ENCODE peak calls at places on chromosomes 12 and 14, in seven cellular contexts. V is activated T-cell treated with anti-CD3 and anti-CD28 coated beads, Interleukin-2, amount 50 U/mL, for 48 hours; I is HS-27A; C is Ammon's horn; K is H7; F is hepatocyte; O is globus pallidus. J is an unnamed sample.

GRCh38 chr12:100987552-100988277 is 193.1 kb downstream of the ANO4 start:
- DNase-seq in V (no peak), I (no peak), C (peak; percentile 30), O (peak; percentile 37), K (peak; percentile 54), F (peak; percentile 68), J (peak; percentile 10)

GRCh38 chr12:34294671-34295365 is 272.5 kb downstream of the ALG10 start:
- DNase-seq in O (no peak), K (no peak), V (no peak), I (no peak), F (no peak), C (no peak), J (no peak)

GRCh38 chr12:89347325-89347829 is 4.9 kb downstream of the DUSP6 start:
- DNase-seq in F (no peak), O (no peak), K (no peak), C (no peak), V (no peak), I (no peak), J (no peak)

GRCh38 chr12:58540480-58541299 is 379.6 kb downstream of the LRIG3 start:
- DNase-seq in I (no peak), K (peak; percentile 29), O (peak; percentile 84), C (peak; percentile 92), F (peak; percentile 89), V (peak; percentile 27), J (peak; percentile 44)

GRCh38 chr12:115132145-115132544 is 448.2 kb upstream of the TBX3 start:
- DNase-seq in O (no peak), I (no peak), V (no peak), K (no peak), F (no peak), C (no peak), J (peak; percentile 99)

GRCh38 chr12:69415471-69416275 is 54.5 kb upstream of the FRS2 start:
- DNase-seq in I (peak; percentile 66), C (peak; percentile 79), V (no peak), F (peak; percentile 74), O (peak; percentile 71), K (peak; percentile 44), J (peak; percentile 96)

GRCh38 chr12:1217191-1217949 is 226.3 kb downstream of the ERC1 start:
- DNase-seq in C (no peak), O (no peak), F (no peak), I (peak; percentile 89), V (no peak), K (no peak), J (no peak)

GRCh38 chr12:3150820-3151590 is 73.8 kb downstream of the TSPAN9 start:
- DNase-seq in V (no peak), C (no peak), I (peak; percentile 53), F (no peak), O (no peak), K (peak; percentile 83), J (no peak)

GRCh38 chr12:110689601-110690430 is 901 bp upstream of the HVCN1 start:
- DNase-seq in C (peak; percentile 31), K (peak; percentile 88), V (peak; percentile 68), F (peak; percentile 39), O (no peak), I (no peak), J (no peak)

GRCh38 chr14:21069388-21070082 is 569 bp upstream of the ARHGEF40 start:
- DNase-seq in V (no peak), C (peak; percentile 77), O (peak; percentile 87), K (peak; percentile 93), I (no peak), F (peak; percentile 55), J (peak; percentile 41)

GRCh38 chr12:4817813-4818212 is 91.9 kb upstream of the KCNA1 start:
- DNase-seq in C (peak; percentile 67), I (no peak), F (no peak), O (no peak), K (no peak), V (no peak), J (no peak)

GRCh38 chr12:117809509-117809908 is 159.3 kb downstream of the KSR2 start:
- DNase-seq in V (no peak), F (no peak), I (no peak), C (no peak), K (no peak), O (no peak), J (no peak)

GRCh38 chr12:100254876-100255275 is 12.0 kb downstream of the DEPDC4 start:
- DNase-seq in O (no peak), F (no peak), I (no peak), V (no peak), K (no peak), C (no peak), J (no peak)

GRCh38 chr12:53577941-53578352 is 48.2 kb downstream of the ATF7 start:
- DNase-seq in F (no peak), I (no peak), V (no peak), C (no peak), O (no peak), K (no peak), J (no peak)

GRCh38 chr14:92586001-92586947 is 72.7 kb downstream of the RIN3 start:
- DNase-seq in O (no peak), V (peak; percentile 52), I (peak; percentile 66), K (no peak), C (no peak), F (peak; percentile 52), J (peak; percentile 23)

GRCh38 chr12:56487448-56488040 is 417 bp downstream of the GLS2 start:
- DNase-seq in F (peak; percentile 74), O (no peak), C (peak; percentile 46), V (peak; percentile 50), K (peak; percentile 83), I (no peak), J (no peak)

GRCh38 chr14:35261774-35262173 is 30.4 kb upstream of the PSMA6 start:
- DNase-seq in V (no peak), K (no peak), I (no peak), O (peak; percentile 30), F (peak; percentile 5), C (no peak), J (no peak)

GRCh38 chr12:127191124-127191523 is 1075.8 kb upstream of the TMEM132C start:
- DNase-seq in C (no peak), F (no peak), I (no peak), K (no peak), V (no peak), O (no peak), J (no peak)

GRCh38 chr12:507261-507853 is 47.6 kb downstream of the B4GALNT3 start:
- DNase-seq in I (no peak), K (peak; percentile 16), F (no peak), V (no peak), C (no peak), O (no peak), J (no peak)

GRCh38 chr14:94632305-94632590 is 20.1 kb downstream of the SERPINA3 start:
- DNase-seq in I (no peak), O (no peak), V (no peak), C (no peak), F (no peak), K (no peak), J (no peak)

GRCh38 chr12:32031109-32031508 is 71.9 kb downstream of the RESF1 start:
- DNase-seq in K (no peak), F (peak; percentile 6), O (no peak), V (no peak), I (no peak), C (no peak), J (no peak)

GRCh38 chr12:80325167-80325959 is 118.7 kb upstream of the PTPRQ start:
- DNase-seq in F (no peak), O (no peak), C (no peak), I (no peak), V (no peak), K (no peak), J (no peak)

GRCh38 chr12:75684678-75685620 is 173.5 kb upstream of the KRR1 start:
- DNase-seq in K (no peak), O (no peak), I (peak; percentile 14), C (no peak), V (no peak), F (no peak), J (no peak)

GRCh38 chr12:121964813-121965643 is 46.6 kb downstream of the CFAP251 start:
- DNase-seq in I (peak; percentile 36), V (no peak), O (no peak), K (no peak), C (no peak), F (no peak), J (peak; percentile 92)

GRCh38 chr12:99253068-99253467 is 394.5 kb upstream of the GARIN6 start:
- DNase-seq in O (no peak), K (peak; percentile 13), V (no peak), C (no peak), I (no peak), F (no peak), J (no peak)

GRCh38 chr12:6182279-6182898 is 17.8 kb upstream of the CD9 start:
- DNase-seq in O (no peak), F (peak; percentile 78), V (no peak), K (no peak), C (no peak), I (no peak), J (no peak)

GRCh38 chr12:88546851-88547250 is 33.4 kb downstream of the KITLG start:
- DNase-seq in V (no peak), O (no peak), F (no peak), K (no peak), C (no peak), I (no peak), J (no peak)

GRCh38 chr14:75559451-75560187 is 18.8 kb upstream of the FLVCR2 start:
- DNase-seq in C (no peak), O (no peak), I (no peak), K (no peak), F (peak; percentile 57), V (peak; percentile 82), J (peak; percentile 26)

GRCh38 chr12:76073561-76073960 is 10.9 kb downstream of the NAP1L1 start:
- DNase-seq in F (no peak), V (no peak), C (no peak), K (no peak), I (no peak), O (no peak), J (no peak)

GRCh38 chr14:69501362-69501964 is 16.9 kb downstream of the PLEKHD1 start:
- DNase-seq in V (no peak), F (peak; percentile 50), I (no peak), O (peak; percentile 35), K (peak; percentile 35), C (peak; percentile 81), J (no peak)

GRCh38 chr14:95513261-95513660 is 3.2 kb downstream of the SYNE3 start:
- DNase-seq in V (no peak), F (no peak), O (no peak), K (no peak), C (no peak), I (no peak), J (no peak)

GRCh38 chr14:99820702-99821331 is 27.6 kb downstream of the EML1 start:
- DNase-seq in O (no peak), C (no peak), F (no peak), V (no peak), K (no peak), I (no peak), J (no peak)

GRCh38 chr12:96500686-96501085 is 11.3 kb downstream of the CFAP54 start:
- DNase-seq in K (no peak), F (no peak), C (peak; percentile 16), O (peak; percentile 16), I (no peak), V (no peak), J (no peak)

GRCh38 chr12:49232940-49233841 is 31.7 kb upstream of the TUBA1C start:
- DNase-seq in C (peak; percentile 88), K (peak; percentile 69), V (no peak), F (peak; percentile 68), I (no peak), O (peak; percentile 89), J (no peak)

GRCh38 chr14:78566017-78566858 is 396.1 kb downstream of the NRXN3 start:
- DNase-seq in I (peak; percentile 7), F (peak; percentile 88), C (peak; percentile 94), V (peak; percentile 77), O (peak; percentile 87), K (peak; percentile 81), J (no peak)